ENCODE peak calls at places on chromosomes 6 and 20, in five cellular contexts. One of them, this sample, is unnamed.

GRCh38 chr20:38680492-38681118 is 43.7 kb upstream of the SLC32A1 start:
- DNase-seq in cardiac muscle cell: peak
- DNase-seq in tibial artery: no peak
- DNase-seq in CD8-positive, alpha-beta T cell: no peak
- DNase-seq in SJSA1: no peak
- DNase-seq in this sample: no peak

GRCh38 chr20:967796-968742 is 34.0 kb downstream of the RSPO4 start:
- DNase-seq in CD8-positive, alpha-beta T cell: no peak
- DNase-seq in SJSA1: peak
- DNase-seq in cardiac muscle cell: peak
- DNase-seq in tibial artery: no peak
- DNase-seq in this sample: no peak

GRCh38 chr6:56528412-56528841 is 114.3 kb downstream of the DST start:
- DNase-seq in cardiac muscle cell: peak
- DNase-seq in tibial artery: no peak
- DNase-seq in CD8-positive, alpha-beta T cell: no peak
- DNase-seq in SJSA1: peak
- DNase-seq in this sample: no peak

GRCh38 chr20:24949756-24950127 is 673 bp downstream of the CST7 start:
- DNase-seq in SJSA1: no peak
- DNase-seq in CD8-positive, alpha-beta T cell: no peak
- DNase-seq in tibial artery: no peak
- DNase-seq in cardiac muscle cell: no peak
- DNase-seq in this sample: no peak

GRCh38 chr20:63150391-63150898 is 65.5 kb downstream of the YTHDF1 start:
- DNase-seq in CD8-positive, alpha-beta T cell: no peak
- DNase-seq in cardiac muscle cell: no peak
- DNase-seq in tibial artery: no peak
- DNase-seq in SJSA1: no peak
- DNase-seq in this sample: no peak

GRCh38 chr6:42627674-42628073 is 63.8 kb downstream of the UBR2 start:
- DNase-seq in SJSA1: peak
- DNase-seq in CD8-positive, alpha-beta T cell: no peak
- DNase-seq in tibial artery: no peak
- DNase-seq in cardiac muscle cell: peak
- DNase-seq in this sample: no peak

GRCh38 chr6:143701343-143702234 is 23.8 kb downstream of the PHACTR2 start:
- DNase-seq in cardiac muscle cell: no peak
- DNase-seq in SJSA1: no peak
- DNase-seq in CD8-positive, alpha-beta T cell: no peak
- DNase-seq in tibial artery: no peak
- DNase-seq in this sample: no peak

GRCh38 chr6:118372413-118372812 is 175.7 kb upstream of the PLN start:
- DNase-seq in CD8-positive, alpha-beta T cell: no peak
- DNase-seq in SJSA1: no peak
- DNase-seq in cardiac muscle cell: peak
- DNase-seq in tibial artery: peak
- DNase-seq in this sample: no peak

DNA sequence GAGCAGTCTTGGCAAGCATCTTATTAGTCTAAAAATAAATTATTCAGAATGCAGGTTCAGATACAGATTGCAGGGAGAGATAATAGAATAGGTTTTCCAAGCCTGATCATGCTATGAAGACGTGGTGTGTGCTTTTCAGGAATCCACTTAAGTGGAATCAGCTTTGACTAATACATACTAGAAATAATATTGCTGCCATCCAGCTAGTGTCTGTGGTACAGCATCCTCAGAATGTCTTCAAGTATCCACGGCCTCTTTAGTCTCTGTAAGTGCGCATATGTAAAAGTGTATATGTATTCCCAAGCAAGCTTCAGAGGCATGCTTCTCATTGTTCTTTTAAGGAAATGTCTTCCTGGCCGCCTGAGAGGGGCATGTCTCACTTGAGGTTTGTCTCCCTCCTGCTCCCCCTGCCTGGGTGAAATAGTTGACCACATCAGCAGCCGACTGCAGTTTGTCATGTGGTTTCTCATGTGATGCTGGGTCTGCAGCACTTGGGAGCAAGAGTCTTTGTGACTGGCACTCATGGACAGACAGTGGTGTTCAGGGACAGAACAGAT is 150.9 kb downstream of the PRL start:
- DNase-seq in CD8-positive, alpha-beta T cell: no peak
- DNase-seq in SJSA1: peak
- DNase-seq in tibial artery: no peak
- DNase-seq in cardiac muscle cell: peak
- DNase-seq in this sample: peak
- H3K27ac ChIP-seq in CD8-positive, alpha-beta T cell: no peak
- H3K27ac ChIP-seq in SJSA1: no peak
- H3K27ac ChIP-seq in tibial artery: no peak
- H3K27ac ChIP-seq in cardiac muscle cell: no peak
- H3K27ac ChIP-seq in this sample: peak

GRCh38 chr20:49571553-49571835 is 3.6 kb upstream of the PTGIS start:
- DNase-seq in CD8-positive, alpha-beta T cell: no peak
- DNase-seq in tibial artery: no peak
- DNase-seq in SJSA1: no peak
- DNase-seq in cardiac muscle cell: no peak
- DNase-seq in this sample: no peak
- H3K27ac ChIP-seq in CD8-positive, alpha-beta T cell: no peak
- H3K27ac ChIP-seq in tibial artery: peak
- H3K27ac ChIP-seq in SJSA1: no peak
- H3K27ac ChIP-seq in cardiac muscle cell: no peak
- H3K27ac ChIP-seq in this sample: no peak

DNA sequence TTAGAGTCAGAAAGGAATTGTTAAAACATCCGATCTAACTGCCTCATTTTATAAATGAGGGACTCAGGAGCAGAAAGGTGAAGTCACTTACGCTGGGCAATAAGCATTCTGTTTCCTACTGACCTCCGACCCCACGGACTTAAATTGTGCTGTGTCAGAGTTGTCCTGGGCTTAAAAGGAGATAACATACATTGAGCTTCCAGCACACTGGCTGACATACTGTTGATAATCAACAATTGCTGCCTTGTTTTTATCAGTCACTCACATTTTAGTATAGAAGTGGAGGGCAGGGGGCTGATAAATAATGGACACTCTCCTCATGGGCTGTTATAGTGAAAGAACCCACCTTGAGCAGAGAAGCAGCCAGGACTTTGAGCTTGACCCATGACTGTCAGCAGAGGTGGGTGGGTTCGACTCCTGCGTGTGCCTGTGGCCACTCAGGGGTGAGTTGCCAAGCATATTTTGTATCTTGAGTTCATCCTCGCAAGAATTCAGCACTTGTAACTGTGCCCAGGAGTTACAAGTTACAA is 166.5 kb upstream of the JARID2 start:
- DNase-seq in tibial artery: no peak
- DNase-seq in SJSA1: no peak
- DNase-seq in CD8-positive, alpha-beta T cell: no peak
- DNase-seq in cardiac muscle cell: no peak
- DNase-seq in this sample: no peak
- H3K27ac ChIP-seq in tibial artery: no peak
- H3K27ac ChIP-seq in SJSA1: no peak
- H3K27ac ChIP-seq in CD8-positive, alpha-beta T cell: no peak
- H3K27ac ChIP-seq in cardiac muscle cell: peak
- H3K27ac ChIP-seq in this sample: no peak

GRCh38 chr6:125819927-125820326 is 29.2 kb downstream of the NCOA7 start:
- DNase-seq in SJSA1: no peak
- DNase-seq in tibial artery: no peak
- DNase-seq in cardiac muscle cell: no peak
- DNase-seq in CD8-positive, alpha-beta T cell: no peak
- DNase-seq in this sample: no peak

GRCh38 chr6:125818225-125818657 is 27.5 kb downstream of the NCOA7 start:
- DNase-seq in cardiac muscle cell: no peak
- DNase-seq in CD8-positive, alpha-beta T cell: no peak
- DNase-seq in SJSA1: no peak
- DNase-seq in tibial artery: no peak
- DNase-seq in this sample: no peak

GRCh38 chr6:125821825-125822281 is 31.1 kb downstream of the NCOA7 start:
- DNase-seq in tibial artery: no peak
- DNase-seq in CD8-positive, alpha-beta T cell: no peak
- DNase-seq in cardiac muscle cell: no peak
- DNase-seq in SJSA1: no peak
- DNase-seq in this sample: no peak

GRCh38 chr6:125816828-125817280 is 26.1 kb downstream of the NCOA7 start:
- DNase-seq in CD8-positive, alpha-beta T cell: no peak
- DNase-seq in tibial artery: no peak
- DNase-seq in cardiac muscle cell: no peak
- DNase-seq in SJSA1: no peak
- DNase-seq in this sample: no peak

DNA sequence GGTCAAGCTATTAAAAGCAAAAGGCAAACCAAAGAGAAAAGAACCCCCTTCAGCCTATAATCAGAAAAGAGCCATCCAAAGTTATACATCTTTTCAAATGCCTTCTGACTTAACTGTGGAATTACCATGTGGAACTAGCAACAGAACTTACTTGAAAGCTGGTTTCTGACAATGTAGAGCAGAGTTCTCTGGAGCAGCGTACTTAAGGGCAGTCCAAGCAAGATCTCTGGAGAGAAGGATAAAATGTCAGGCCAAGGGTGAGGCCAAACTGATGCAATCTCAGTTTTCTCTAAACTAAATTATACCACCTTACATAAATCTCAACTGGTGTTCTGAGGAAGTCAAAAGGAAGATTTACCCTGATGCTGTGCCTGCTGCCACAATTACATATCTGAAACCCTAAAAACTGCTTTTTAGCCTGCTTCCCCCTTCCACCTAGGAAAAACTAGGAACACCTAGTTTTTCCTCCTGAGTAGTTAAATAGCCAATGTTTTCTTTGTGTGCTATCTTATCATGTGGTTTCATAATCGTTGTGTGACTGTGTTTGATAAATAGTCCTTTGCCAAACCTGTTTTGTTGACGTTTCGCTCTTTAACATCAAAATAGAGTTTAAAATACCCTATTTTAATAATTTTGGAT is 28.0 kb downstream of the NCOA7 start:
- DNase-seq in SJSA1: no peak
- DNase-seq in CD8-positive, alpha-beta T cell: no peak
- DNase-seq in cardiac muscle cell: peak
- DNase-seq in tibial artery: no peak
- DNase-seq in this sample: no peak
- H3K27ac ChIP-seq in SJSA1: no peak
- H3K27ac ChIP-seq in CD8-positive, alpha-beta T cell: no peak
- H3K27ac ChIP-seq in cardiac muscle cell: no peak
- H3K27ac ChIP-seq in tibial artery: no peak
- H3K27ac ChIP-seq in this sample: no peak

DNA sequence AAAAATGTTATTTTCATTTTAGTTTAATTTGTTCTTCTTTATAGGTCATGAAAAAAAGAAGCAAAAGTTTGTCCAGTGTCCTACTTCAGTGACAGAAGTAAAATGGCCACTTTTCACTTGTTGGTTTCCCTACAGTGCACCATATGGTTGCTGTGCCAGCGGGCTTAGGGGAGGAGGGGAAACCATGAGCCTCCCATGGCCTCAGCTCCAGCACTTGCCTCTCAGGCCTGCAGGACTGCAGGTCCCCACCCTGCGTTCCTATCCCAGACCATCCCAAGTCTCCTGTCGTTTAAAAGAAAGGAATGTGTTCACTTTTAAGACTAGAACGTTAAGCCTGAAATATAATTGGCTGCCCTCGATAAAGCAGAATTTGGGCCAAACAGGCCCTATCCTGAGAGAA is 210.0 kb upstream of the TAB2 start:
- DNase-seq in SJSA1: no peak
- DNase-seq in cardiac muscle cell: no peak
- DNase-seq in tibial artery: no peak
- DNase-seq in CD8-positive, alpha-beta T cell: no peak
- DNase-seq in this sample: no peak
- H3K27ac ChIP-seq in SJSA1: no peak
- H3K27ac ChIP-seq in cardiac muscle cell: no peak
- H3K27ac ChIP-seq in tibial artery: no peak
- H3K27ac ChIP-seq in CD8-positive, alpha-beta T cell: no peak
- H3K27ac ChIP-seq in this sample: peak

GRCh38 chr6:25137497-25137896 is 141.7 kb upstream of the CARMIL1 start:
- DNase-seq in CD8-positive, alpha-beta T cell: no peak
- DNase-seq in tibial artery: no peak
- DNase-seq in cardiac muscle cell: peak
- DNase-seq in SJSA1: no peak
- DNase-seq in this sample: no peak
- H3K27ac ChIP-seq in CD8-positive, alpha-beta T cell: peak
- H3K27ac ChIP-seq in tibial artery: peak
- H3K27ac ChIP-seq in cardiac muscle cell: no peak
- H3K27ac ChIP-seq in SJSA1: no peak
- H3K27ac ChIP-seq in this sample: peak

DNA sequence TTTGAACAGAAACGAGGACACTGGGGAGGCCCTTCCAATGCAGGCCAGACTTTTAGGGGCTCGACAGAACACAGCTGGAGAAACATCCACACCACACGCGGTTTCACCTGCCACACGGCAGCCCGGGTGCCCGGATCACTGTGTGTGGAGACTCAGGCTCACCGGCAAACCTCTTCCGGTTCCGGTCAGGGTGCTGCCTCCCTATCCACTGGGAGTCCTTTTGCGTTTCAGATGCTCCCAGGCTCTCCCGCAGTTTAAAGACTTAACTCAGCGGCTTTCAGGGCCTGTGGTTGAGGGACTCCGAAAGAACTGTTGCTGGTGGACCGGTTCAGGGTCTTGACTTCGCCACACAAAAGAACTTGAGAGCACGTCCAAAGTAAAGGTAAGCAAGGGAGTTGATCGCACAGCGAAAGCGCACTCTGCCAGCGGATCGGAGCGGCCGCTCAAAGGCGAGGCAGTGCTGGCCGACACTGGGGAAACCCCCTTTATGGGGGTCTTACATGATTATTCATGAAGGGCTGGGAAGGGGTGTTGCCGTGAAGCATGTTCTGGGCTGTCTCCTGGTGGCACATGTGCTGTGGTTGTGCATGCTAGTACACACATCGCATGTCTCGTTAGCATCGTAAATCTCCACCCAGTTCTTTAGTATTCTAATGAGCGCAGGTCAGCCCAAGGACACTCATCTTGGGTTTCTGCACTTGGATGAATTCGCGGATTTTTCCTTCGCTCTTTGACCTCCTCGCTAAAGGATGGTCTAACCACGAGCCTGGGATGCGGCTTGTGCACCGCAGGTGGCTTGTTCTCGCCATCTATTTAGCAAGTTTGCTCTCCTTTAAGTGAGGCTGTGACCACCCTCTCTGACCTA is 180.3 kb downstream of the CDH26 start:
- DNase-seq in tibial artery: peak
- DNase-seq in CD8-positive, alpha-beta T cell: no peak
- DNase-seq in cardiac muscle cell: peak
- DNase-seq in SJSA1: no peak
- DNase-seq in this sample: no peak
- H3K27ac ChIP-seq in tibial artery: no peak
- H3K27ac ChIP-seq in CD8-positive, alpha-beta T cell: no peak
- H3K27ac ChIP-seq in cardiac muscle cell: no peak
- H3K27ac ChIP-seq in SJSA1: no peak
- H3K27ac ChIP-seq in this sample: no peak

GRCh38 chr6:170438402-170438753 is 114.7 kb downstream of the PSMB1 start:
- DNase-seq in SJSA1: peak
- DNase-seq in CD8-positive, alpha-beta T cell: no peak
- DNase-seq in tibial artery: peak
- DNase-seq in cardiac muscle cell: peak
- DNase-seq in this sample: peak
- H3K27ac ChIP-seq in SJSA1: peak
- H3K27ac ChIP-seq in CD8-positive, alpha-beta T cell: no peak
- H3K27ac ChIP-seq in tibial artery: no peak
- H3K27ac ChIP-seq in cardiac muscle cell: peak
- H3K27ac ChIP-seq in this sample: peak